ENCODE peak calls at places on chromosomes 1 and 21, in six cellular contexts. T is mucosa of descending colon; V is AG09319; D is thoracic aorta; F is endodermal cell; I is CD4-positive, alpha-beta T cell. O is an unnamed sample.

GRCh38 chr1:53949023-53949611 is 3.0 kb downstream of the LRRC42 start:
- DNase-seq in I (no peak), F (peak), D (no peak), T (peak), V (no peak), O (no peak)

GRCh38 chr1:241113557-241113956 is 243.4 kb downstream of the RGS7 start:
- DNase-seq in V (no peak), D (no peak), I (no peak), T (no peak), F (no peak), O (no peak)

GRCh38 chr1:9442266-9442846 is 96.9 kb upstream of the SLC25A33 start:
- DNase-seq in T (no peak), D (no peak), V (no peak), F (no peak), I (no peak), O (no peak)

GRCh38 chr1:80896957-80897356 is 903.8 kb upstream of the ADGRL2 start:
- DNase-seq in F (no peak), V (no peak), T (no peak), D (no peak), I (no peak), O (no peak)

GRCh38 chr1:162168261-162168660 is 98.8 kb downstream of the NOS1AP start:
- DNase-seq in I (no peak), V (no peak), F (no peak), D (no peak), T (peak), O (no peak)

GRCh38 chr1:32876341-32877210 is 5.9 kb upstream of the FNDC5 start:
- DNase-seq in F (peak), D (no peak), V (no peak), T (peak), I (peak), O (no peak)

GRCh38 chr1:37622131-37622530 is 12.6 kb downstream of the RSPO1 start:
- DNase-seq in V (no peak), T (no peak), I (no peak), D (no peak), F (peak), O (no peak)

GRCh38 chr1:201489656-201490261 is 17.2 kb downstream of the CSRP1 start:
- DNase-seq in I (no peak), F (no peak), D (no peak), T (no peak), V (no peak), O (no peak)

GRCh38 chr1:13823936-13824335 is 123.9 kb downstream of the PRDM2 start:
- DNase-seq in D (no peak), V (no peak), T (no peak), I (no peak), F (no peak), O (no peak)

GRCh38 chr1:223486366-223486765 is 93.2 kb downstream of the CCDC185 start:
- DNase-seq in F (no peak), V (no peak), D (no peak), T (no peak), I (no peak), O (no peak)

GRCh38 chr21:44865561-44866280 is 7.8 kb downstream of the PTTG1IP start:
- DNase-seq in D (no peak), F (no peak), I (no peak), V (no peak), T (no peak), O (peak)

GRCh38 chr21:42031816-42032215 is 21.7 kb upstream of the ZBTB21 start:
- DNase-seq in I (no peak), T (no peak), D (no peak), F (no peak), V (no peak), O (no peak)

GRCh38 chr21:42047821-42048613 is 23.1 kb upstream of the UMODL1 start:
- DNase-seq in T (no peak), I (no peak), D (peak), V (peak), F (no peak), O (peak)

GRCh38 chr1:107952989-107953388 is 12.0 kb downstream of the VAV3 start:
- DNase-seq in I (no peak), F (no peak), T (no peak), D (no peak), V (no peak), O (no peak)

GRCh38 chr1:1574721-1575537 is at the start of gene SSU72:
- DNase-seq in V (peak), D (peak), T (peak), F (peak), I (peak), O (peak)

GRCh38 chr1:53409695-53410094 is 49.5 kb upstream of the DMRTB1 start:
- DNase-seq in F (peak), D (no peak), I (no peak), V (no peak), T (no peak), O (no peak)

GRCh38 chr1:16167331-16168143 is 11.7 kb upstream of the EPHA2 start:
- DNase-seq in T (peak), V (no peak), I (peak), F (peak), D (no peak), O (no peak)

GRCh38 chr1:55103891-55104290 is 64.5 kb downstream of the PCSK9 start:
- DNase-seq in D (no peak), V (no peak), T (no peak), I (no peak), F (no peak), O (no peak)

GRCh38 chr1:164726235-164726634 is 167.3 kb downstream of the PBX1 start:
- DNase-seq in I (no peak), F (no peak), D (no peak), V (peak), T (no peak), O (no peak)

GRCh38 chr1:228073870-228074545 is 8.5 kb upstream of the ARF1 start:
- DNase-seq in F (peak), V (no peak), I (no peak), T (peak), D (no peak), O (no peak)

GRCh38 chr21:28336299-28336698 is 656.4 kb downstream of the LTN1 start:
- DNase-seq in F (peak), V (peak), T (peak), I (no peak), D (no peak), O (no peak)

GRCh38 chr21:39184050-39184980 is 1.1 kb upstream of the PSMG1 start:
- DNase-seq in D (no peak), F (no peak), T (no peak), V (no peak), I (no peak), O (no peak)

GRCh38 chr1:30414851-30415165 is 308.6 kb downstream of the MATN1 start:
- DNase-seq in I (no peak), T (no peak), D (no peak), V (no peak), F (no peak), O (no peak)

GRCh38 chr1:111977378-111977777 is 12.1 kb downstream of the KCND3 start:
- DNase-seq in V (no peak), F (no peak), T (no peak), I (no peak), D (no peak), O (no peak)

GRCh38 chr1:167808104-167808503 is 86.3 kb downstream of the MPZL1 start:
- DNase-seq in I (no peak), V (no peak), F (no peak), D (no peak), T (no peak), O (no peak)

GRCh38 chr1:102833171-102833570 is 275.2 kb downstream of the COL11A1 start:
- DNase-seq in D (no peak), F (no peak), V (no peak), T (no peak), I (no peak), O (no peak)

GRCh38 chr1:53619811-53620619 is 118.9 kb downstream of the GLIS1 start:
- DNase-seq in V (no peak), T (no peak), I (no peak), D (no peak), F (peak), O (no peak)

GRCh38 chr1:155706101-155706619 is 17.3 kb downstream of the DAP3 start:
- DNase-seq in I (no peak), F (no peak), V (no peak), D (no peak), T (no peak), O (no peak)

GRCh38 chr1:91674107-91674506 is 173.5 kb downstream of the CDC7 start:
- DNase-seq in D (no peak), V (no peak), T (no peak), F (no peak), I (no peak), O (no peak)

GRCh38 chr1:208101661-208102431 is 142.3 kb downstream of the PLXNA2 start:
- DNase-seq in V (no peak), D (no peak), F (no peak), I (no peak), T (peak), O (no peak)

GRCh38 chr1:230105754-230106625 is 39.0 kb downstream of the GALNT2 start:
- DNase-seq in T (no peak), I (no peak), V (no peak), F (no peak), D (no peak), O (no peak)

GRCh38 chr1:184535191-184535970 is 148.6 kb downstream of the C1orf21 start:
- DNase-seq in T (no peak), F (no peak), D (no peak), I (no peak), V (peak), O (no peak)

GRCh38 chr1:59915516-59915915 is 11.1 kb downstream of the CYP2J2 start:
- DNase-seq in F (no peak), I (no peak), V (no peak), T (no peak), D (no peak), O (no peak)

GRCh38 chr1:203127672-203128611 is at the start of gene ADORA1:
- DNase-seq in T (peak), I (no peak), V (no peak), F (peak), D (no peak), O (peak)

GRCh38 chr1:62045579-62045978 is 149.1 kb upstream of the L1TD1 start:
- DNase-seq in I (no peak), D (no peak), V (no peak), T (no peak), F (peak), O (peak)

GRCh38 chr1:24481098-24481497 is 21.5 kb upstream of the RCAN3 start:
- DNase-seq in F (no peak), V (no peak), D (no peak), T (peak), I (peak), O (no peak)

GRCh38 chr1:176897350-176898236 is 266.9 kb downstream of the ASTN1 start:
- DNase-seq in V (peak), D (no peak), I (no peak), T (peak), F (peak), O (peak)

GRCh38 chr1:14970115-14970798 is 183.3 kb upstream of the TMEM51 start:
- DNase-seq in I (no peak), D (peak), T (peak), F (peak), V (peak), O (peak)

GRCh38 chr21:36008505-36008904 is 51.8 kb downstream of the SETD4 start:
- DNase-seq in I (no peak), D (no peak), F (no peak), T (no peak), V (no peak), O (no peak)

GRCh38 chr1:48859429-48859828 is 82.7 kb upstream of the BEND5 start:
- DNase-seq in T (no peak), I (no peak), F (no peak), D (no peak), V (no peak), O (no peak)

GRCh38 chr1:210584439-210585113 is 255.9 kb downstream of the HHAT start:
- DNase-seq in V (peak), F (peak), T (peak), D (peak), I (peak), O (peak)
- TF ChIP-seq CTCF in V (peak), F (peak), T (no peak), D (peak), I (peak), O (peak)

GRCh38 chr1:5992814-5993552 is 758 bp upstream of the NPHP4 start:
- DNase-seq in T (no peak), D (no peak), V (no peak), F (peak), I (no peak), O (peak)

GRCh38 chr1:5992034-5992813 is at the start of gene NPHP4:
- DNase-seq in V (peak), F (peak), T (peak), D (peak), I (peak), O (peak)

GRCh38 chr1:5991784-5992033 is 516 bp downstream of the NPHP4 start:
- DNase-seq in V (no peak), I (no peak), F (no peak), T (no peak), D (no peak), O (no peak)

GRCh38 chr1:5994713-5995621 is 2.7 kb upstream of the NPHP4 start:
- DNase-seq in T (no peak), I (peak), V (no peak), D (no peak), F (no peak), O (no peak)

GRCh38 chr1:5993553-5994510 is 1.6 kb upstream of the NPHP4 start:
- DNase-seq in T (no peak), D (no peak), I (no peak), V (no peak), F (no peak), O (peak)
- TF ChIP-seq CTCF in T (no peak), D (no peak), I (no peak), V (no peak), F (no peak), O (no peak)

GRCh38 chr1:66242646-66243547 is 291.1 kb upstream of the SGIP1 start:
- DNase-seq in F (peak), T (peak), D (peak), V (peak), I (peak), O (peak)

GRCh38 chr1:66243548-66244130 is 290.3 kb upstream of the SGIP1 start:
- DNase-seq in T (no peak), I (no peak), V (no peak), F (no peak), D (no peak), O (no peak)

GRCh38 chr1:66240491-66241484 is 293.2 kb upstream of the SGIP1 start:
- DNase-seq in D (no peak), I (no peak), T (no peak), V (no peak), F (no peak), O (no peak)

GRCh38 chr1:66237722-66238479 is 296.1 kb upstream of the SGIP1 start:
- DNase-seq in T (no peak), V (no peak), I (no peak), F (no peak), D (no peak), O (no peak)

DNA sequence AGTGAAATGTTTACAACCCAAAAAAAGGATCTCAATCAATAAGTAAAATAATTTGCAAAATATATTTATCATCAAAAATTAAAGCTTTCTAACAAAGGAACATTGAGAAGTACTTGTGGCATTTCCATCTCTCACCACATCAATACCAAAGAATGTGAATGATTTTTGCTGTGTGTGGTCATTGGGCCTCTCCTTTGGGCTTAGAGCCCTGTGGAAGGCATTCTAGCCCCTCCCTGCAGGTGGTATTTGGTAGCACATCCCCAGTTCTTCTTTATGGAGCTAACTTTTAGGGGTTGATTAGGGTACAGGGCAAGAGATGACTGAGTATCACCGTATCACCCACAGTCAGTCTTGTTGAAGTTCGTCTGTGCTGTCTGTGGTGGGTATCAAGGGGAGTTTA is 294.1 kb upstream of the SGIP1 start:
- DNase-seq in D (no peak), V (no peak), I (no peak), T (no peak), F (peak), O (no peak)
- TF ChIP-seq CTCF in D (no peak), V (no peak), I (no peak), T (no peak), F (peak), O (no peak)

DNA sequence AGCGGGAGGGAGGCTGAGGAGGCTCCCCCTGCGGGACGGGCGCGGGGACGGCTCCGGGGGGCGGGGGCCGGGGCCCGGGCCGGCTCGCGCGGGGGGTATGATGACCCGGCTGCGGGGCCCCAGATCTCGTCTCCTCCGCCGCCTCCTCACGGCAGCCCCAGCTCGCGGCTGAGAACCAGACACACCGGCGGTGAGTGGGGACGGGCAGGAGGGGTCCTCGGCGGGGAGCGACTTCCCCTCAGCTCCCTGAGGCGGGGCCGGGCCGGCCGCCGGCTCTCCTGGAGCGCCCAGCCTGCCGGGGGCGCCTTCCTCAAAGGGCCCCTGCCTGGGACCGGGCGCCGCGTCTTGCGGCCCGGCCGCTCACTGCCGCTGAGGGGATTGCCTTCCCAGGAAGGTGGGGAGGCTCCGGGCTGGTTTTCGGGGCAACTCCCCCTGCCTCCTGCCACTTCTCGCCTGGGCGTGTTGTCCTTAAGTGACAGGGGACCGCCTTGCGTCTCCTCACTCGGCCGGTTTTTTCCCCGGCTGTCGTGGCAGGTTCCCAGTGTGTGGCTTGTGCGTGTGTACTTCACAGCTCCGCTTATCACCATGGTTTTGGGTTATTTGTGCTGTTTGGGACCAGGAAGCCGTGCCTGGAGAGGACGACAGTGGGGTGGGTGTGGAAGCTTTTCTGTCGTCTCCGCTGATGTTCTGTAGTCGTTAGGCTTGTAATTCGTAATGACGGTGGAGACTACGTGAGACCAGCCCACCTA is 800 bp downstream of the HIPK1 start:
- DNase-seq in V (no peak), T (peak), F (no peak), D (no peak), I (peak), O (no peak)
- TF ChIP-seq CTCF in V (peak), T (no peak), F (peak), D (no peak), I (no peak), O (no peak)

GRCh38 chr1:6438047-6438525 is 13.5 kb downstream of the ESPN start:
- DNase-seq in I (peak), D (no peak), F (peak), T (peak), V (peak), O (peak)

GRCh38 chr1:6444377-6444776 is 19.8 kb downstream of the ESPN start:
- DNase-seq in T (no peak), F (no peak), V (no peak), I (no peak), D (no peak), O (no peak)

GRCh38 chr1:6441586-6441985 is 17.0 kb downstream of the ESPN start:
- DNase-seq in T (no peak), V (no peak), I (no peak), F (no peak), D (no peak), O (no peak)

GRCh38 chr1:6443339-6444115 is 19.0 kb downstream of the ESPN start:
- DNase-seq in F (no peak), I (no peak), D (no peak), T (no peak), V (no peak), O (no peak)

GRCh38 chr1:6440198-6441126 is 15.9 kb downstream of the ESPN start:
- DNase-seq in D (no peak), F (peak), I (peak), T (peak), V (no peak), O (no peak)
- TF ChIP-seq CTCF in D (no peak), F (peak), I (peak), T (peak), V (no peak), O (peak)

DNA sequence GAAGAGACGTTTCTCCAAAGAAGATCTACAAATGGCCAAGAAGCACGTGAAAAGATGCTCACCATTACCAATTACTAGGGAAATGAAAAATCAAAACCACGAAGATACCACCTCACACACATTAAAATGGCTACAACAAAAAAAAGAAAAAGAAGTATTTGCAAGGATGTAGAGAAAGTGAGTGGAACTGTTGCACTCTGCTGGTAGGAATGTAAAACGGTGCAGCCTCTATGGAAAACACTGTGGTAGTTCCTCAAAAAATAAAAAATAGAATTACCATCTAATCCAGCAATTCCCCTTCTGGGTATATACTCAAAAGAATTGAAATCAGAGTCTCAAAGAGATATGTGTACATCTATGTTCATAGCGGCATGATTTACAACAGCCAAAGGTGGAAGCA is 115.4 kb upstream of the EDN2 start:
- DNase-seq in D (no peak), I (no peak), F (peak), T (no peak), V (no peak), O (no peak)
- TF ChIP-seq CTCF in D (peak), I (no peak), F (peak), T (no peak), V (peak), O (peak)

DNA sequence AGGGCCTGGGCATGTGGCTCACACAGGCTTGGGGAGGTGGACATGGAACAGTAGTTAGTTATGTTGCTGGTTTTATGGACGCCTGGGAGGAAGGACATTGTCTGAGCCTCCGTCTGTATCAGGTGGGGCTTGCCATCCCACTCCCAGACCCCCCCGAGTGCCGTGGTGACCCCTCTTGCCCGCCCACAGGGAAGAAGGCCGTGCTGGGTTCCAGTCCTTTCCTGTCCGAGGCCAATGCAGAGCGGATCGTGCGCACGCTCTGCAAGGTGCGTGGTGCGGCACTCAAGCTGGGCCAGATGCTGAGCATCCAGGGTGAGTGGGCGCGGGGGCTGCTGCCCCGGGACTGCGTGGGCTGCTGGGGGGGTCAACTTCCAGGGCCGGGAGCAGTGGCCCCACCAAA is 41.7 kb downstream of the COQ8A start:
- DNase-seq in V (no peak), I (no peak), F (no peak), T (no peak), D (no peak), O (no peak)
- TF ChIP-seq CTCF in V (no peak), I (no peak), F (no peak), T (no peak), D (no peak), O (no peak)

O was measured in heart right ventricle.